ENCODE peak calls at places on chromosomes 6 and 20, in six cellular contexts. J is ovary, G is GM12878, B is A549, X is sigmoid colon, R is suprapubic skin. Z is an unnamed sample.

GRCh38 chr6:106273087-106273486 is 52.5 kb downstream of the ATG5 start:
- DNase-seq in J (no peak), G (peak), B (no peak), X (no peak), R (no peak), Z (no peak)

GRCh38 chr20:62917720-62918119 is 8.6 kb downstream of the DIDO1 start:
- DNase-seq in J (no peak), G (no peak), B (no peak), X (no peak), R (peak), Z (no peak)

GRCh38 chr6:168188974-168189678 is 110.1 kb upstream of the FRMD1 start:
- DNase-seq in J (no peak), G (no peak), B (no peak), X (peak), R (peak), Z (no peak)

GRCh38 chr6:63804381-63804956 is 168.9 kb downstream of the PHF3 start:
- DNase-seq in J (no peak), G (no peak), B (no peak), X (no peak), R (no peak), Z (no peak)

GRCh38 chr6:122696079-122696478 is 83.4 kb upstream of the FABP7 start:
- DNase-seq in J (no peak), G (no peak), B (no peak), X (no peak), R (no peak), Z (no peak)

GRCh38 chr6:163529605-163530004 is 115.1 kb downstream of the QKI start:
- DNase-seq in J (no peak), G (no peak), B (peak), X (no peak), R (no peak), Z (no peak)

GRCh38 chr20:10696650-10697049 is 22.9 kb upstream of the JAG1 start:
- DNase-seq in J (no peak), G (no peak), B (no peak), X (no peak), R (no peak), Z (no peak)

GRCh38 chr20:57433658-57434389 is 42.6 kb downstream of the RBM38 start:
- DNase-seq in J (no peak), G (no peak), B (no peak), X (no peak), R (no peak), Z (no peak)

GRCh38 chr6:46015119-46015968 is at the start of gene CLIC5:
- DNase-seq in J (peak), G (no peak), B (no peak), X (no peak), R (no peak), Z (no peak)

GRCh38 chr20:42444799-42445198 is 744.9 kb downstream of the PTPRT start:
- DNase-seq in J (no peak), G (no peak), B (no peak), X (no peak), R (no peak), Z (no peak)

GRCh38 chr20:48722002-48722731 is 105.6 kb downstream of the PREX1 start:
- DNase-seq in J (no peak), G (no peak), B (no peak), X (no peak), R (no peak), Z (no peak)

DNA sequence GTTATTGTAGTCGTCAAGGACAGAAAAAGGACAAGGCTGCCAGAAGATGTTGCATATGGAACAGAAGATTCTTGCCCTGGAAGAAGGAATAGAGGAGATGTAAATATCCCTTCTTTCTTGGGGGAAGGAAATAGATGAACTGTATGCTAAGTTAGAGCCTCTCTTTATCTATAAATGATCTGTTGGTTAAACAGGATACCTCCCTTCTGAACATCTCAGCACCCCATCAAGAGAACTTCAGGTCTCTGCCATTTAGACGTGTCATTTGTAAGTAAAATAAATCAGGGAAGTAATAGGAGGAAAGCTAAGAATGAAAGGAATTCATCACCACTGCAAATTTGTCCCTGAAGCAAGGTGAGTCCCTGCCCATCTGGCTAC is 42.6 kb upstream of the TNFAIP3 start:
- DNase-seq in J (no peak), G (no peak), B (no peak), X (no peak), R (no peak), Z (no peak)
- H3K27ac ChIP-seq in J (peak), G (no peak), B (no peak), X (peak), R (peak), Z (no peak)

GRCh38 chr6:108535079-108535742 is 25.5 kb upstream of the FOXO3 start:
- DNase-seq in J (no peak), G (no peak), B (no peak), X (no peak), R (no peak), Z (no peak)
- TF ChIP-seq EP300 in J (no peak), G (no peak), B (no peak), X (no peak), R (no peak), Z (no peak)

DNA sequence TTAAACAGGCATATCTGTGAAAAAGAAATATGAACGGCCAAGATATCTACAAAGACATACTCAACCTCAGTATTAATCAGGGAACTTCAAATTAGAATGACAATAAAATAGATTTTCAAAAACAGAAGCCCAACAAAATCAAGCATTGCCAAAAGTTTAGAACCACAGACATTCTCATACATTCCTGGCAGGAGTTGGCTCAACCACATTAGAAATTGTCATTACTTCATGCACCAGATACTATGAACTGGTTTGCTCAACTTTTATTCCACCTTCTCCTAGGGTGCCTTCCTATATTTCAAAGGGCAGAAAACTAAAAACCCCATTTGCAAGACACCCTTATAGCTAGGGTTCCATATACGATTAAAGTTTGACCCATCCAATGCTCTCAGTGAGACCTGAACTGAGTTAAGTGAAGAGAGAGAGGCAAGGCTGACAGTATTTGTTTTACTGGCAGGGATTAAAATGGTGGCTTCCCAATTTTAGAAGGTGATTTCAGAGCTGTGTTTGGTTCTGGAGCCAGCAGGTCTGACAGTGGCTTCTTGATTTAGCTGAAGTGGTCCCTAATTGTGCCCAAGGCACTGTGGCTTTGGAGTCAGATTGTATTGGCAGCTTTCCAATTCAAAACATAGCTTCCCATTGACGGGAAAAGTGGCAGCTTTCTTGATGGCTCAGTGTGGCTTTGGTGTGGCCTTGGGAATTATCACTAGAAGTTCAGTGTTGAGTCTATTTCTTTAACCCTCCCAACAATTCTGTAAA is 77.1 kb upstream of the CDYL start:
- DNase-seq in J (no peak), G (no peak), B (no peak), X (no peak), R (no peak), Z (no peak)
- TF ChIP-seq POLR2A in J (no peak), G (no peak), B (no peak), X (no peak), R (no peak), Z (no peak)

GRCh38 chr6:3363296-3364025 is 93.4 kb downstream of the SLC22A23 start:
- DNase-seq in J (no peak), G (no peak), B (no peak), X (no peak), R (no peak), Z (no peak)
- H3K27ac ChIP-seq in J (no peak), G (no peak), B (no peak), X (no peak), R (peak), Z (peak)

GRCh38 chr6:132390017-132390416 is 11.3 kb downstream of the MOXD1 start:
- DNase-seq in J (no peak), G (no peak), B (no peak), X (no peak), R (no peak), Z (no peak)

GRCh38 chr6:132390451-132390850 is 10.8 kb downstream of the MOXD1 start:
- DNase-seq in J (no peak), G (no peak), B (no peak), X (no peak), R (no peak), Z (no peak)

GRCh38 chr6:132391391-132392291 is 9.6 kb downstream of the MOXD1 start:
- DNase-seq in J (no peak), G (no peak), B (no peak), X (peak), R (no peak), Z (no peak)

GRCh38 chr6:132392792-132393191 is 8.5 kb downstream of the MOXD1 start:
- DNase-seq in J (no peak), G (no peak), B (peak), X (no peak), R (no peak), Z (no peak)

DNA sequence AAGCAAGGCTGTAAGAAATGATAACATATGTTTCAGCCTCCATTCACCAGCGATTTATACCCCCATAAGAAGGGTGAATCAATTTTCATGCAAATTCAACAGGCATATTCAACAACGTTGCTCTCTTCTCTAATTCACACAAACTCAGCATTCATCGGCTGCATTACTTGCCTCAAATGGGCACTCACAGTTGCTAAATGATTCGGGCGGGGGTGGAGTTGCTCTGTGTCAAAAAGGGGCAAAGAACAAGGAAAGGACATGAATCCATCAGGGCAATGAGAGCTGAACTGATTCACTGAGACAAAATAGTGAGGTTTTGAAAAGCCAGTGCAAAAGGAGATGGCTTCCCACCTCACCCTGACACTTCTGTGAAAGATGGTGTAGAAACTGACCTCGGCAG is 9.0 kb downstream of the MOXD1 start:
- DNase-seq in J (no peak), G (no peak), B (no peak), X (no peak), R (no peak), Z (no peak)
- TF ChIP-seq EP300 in J (no peak), G (no peak), B (no peak), X (no peak), R (no peak), Z (no peak)

Z was measured in tibial nerve.